ENCODE peak calls at places on chromosomes 7 and 10, in six cellular contexts. J is AG10803, B is dorsolateral prefrontal cortex, R is GM13977, H is LNCaP clone FGC, V is gastrocnemius medialis. U is an unnamed sample.

GRCh38 chr7:103593691-103594090 is 147.7 kb upstream of the SLC26A5 start:
- DNase-seq in H (peak), B (no peak), V (no peak), J (no peak), R (no peak), U (no peak)

GRCh38 chr7:32154797-32155196 is 84.6 kb upstream of the PDE1C start:
- DNase-seq in R (no peak), V (no peak), H (no peak), B (peak), J (peak), U (no peak)

GRCh38 chr10:131203456-131204357 is 107.8 kb downstream of the TCERG1L start:
- DNase-seq in R (no peak), B (no peak), V (no peak), H (no peak), J (no peak), U (no peak)

GRCh38 chr7:67724435-67724834 is 727.8 kb downstream of the TYW1 start:
- DNase-seq in H (no peak), J (no peak), B (no peak), V (no peak), R (no peak), U (no peak)

GRCh38 chr10:25934673-25935139 is 677 bp downstream of the MYO3A start:
- DNase-seq in B (no peak), V (no peak), J (no peak), R (peak), H (no peak), U (no peak)

GRCh38 chr7:127382301-127383085 is 10.0 kb downstream of the ZNF800 start:
- DNase-seq in J (no peak), H (no peak), V (no peak), B (no peak), R (no peak), U (no peak)

GRCh38 chr10:97180367-97180763 is 5.4 kb downstream of the SLIT1 start:
- DNase-seq in R (no peak), H (no peak), J (no peak), V (no peak), B (no peak), U (no peak)

GRCh38 chr10:51789903-51790302 is 90.5 kb upstream of the CSTF2T start:
- DNase-seq in R (no peak), J (peak), V (no peak), H (no peak), B (no peak), U (no peak)

GRCh38 chr10:785539-786214 is 96.2 kb upstream of the DIP2C start:
- DNase-seq in V (no peak), B (no peak), R (peak), H (no peak), J (no peak), U (no peak)
- TF ChIP-seq CTCF in V (no peak), B (no peak), R (no peak), H (no peak), J (no peak), U (no peak)

DNA sequence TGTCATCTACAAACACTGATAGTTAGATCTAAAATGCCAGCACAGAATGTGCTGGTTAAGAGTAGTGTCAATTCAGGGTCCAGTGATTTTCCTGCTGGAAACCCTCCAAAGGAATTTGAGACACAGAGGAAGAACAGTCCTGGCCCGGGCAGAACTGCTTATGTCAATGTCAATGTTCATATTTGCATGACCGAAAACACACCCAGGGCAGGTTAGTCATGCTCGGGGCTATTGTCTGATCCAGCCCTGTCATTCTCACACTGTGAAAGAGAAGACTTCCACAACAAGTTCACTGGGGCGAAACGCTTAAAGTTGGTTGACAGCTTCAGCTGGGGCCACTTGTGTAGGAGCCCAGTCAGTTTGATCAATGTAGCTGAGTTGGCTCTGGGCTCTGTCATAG is 139.3 kb downstream of the C1GALT1 start:
- DNase-seq in H (peak), J (no peak), V (no peak), R (peak), B (no peak), U (no peak)
- TF ChIP-seq CTCF in H (no peak), J (no peak), V (no peak), R (no peak), B (no peak), U (no peak)

GRCh38 chr10:75406158-75407065 is 4.8 kb upstream of the ZNF503 start:
- DNase-seq in V (no peak), H (no peak), R (no peak), B (no peak), J (no peak), U (no peak)

GRCh38 chr10:75405201-75406143 is 3.9 kb upstream of the ZNF503 start:
- DNase-seq in H (no peak), V (no peak), R (no peak), B (no peak), J (no peak), U (no peak)

GRCh38 chr10:75408512-75408881 is 6.9 kb upstream of the ZNF503 start:
- DNase-seq in B (no peak), R (peak), V (no peak), J (no peak), H (no peak), U (no peak)

GRCh38 chr10:75407716-75408511 is 6.3 kb upstream of the ZNF503 start:
- DNase-seq in H (no peak), R (peak), J (peak), B (no peak), V (no peak), U (no peak)

GRCh38 chr10:75407296-75407715 is 5.7 kb upstream of the ZNF503 start:
- DNase-seq in H (no peak), R (peak), V (no peak), J (no peak), B (no peak), U (no peak)
- TF ChIP-seq CTCF in H (no peak), R (no peak), V (no peak), J (no peak), B (no peak), U (no peak)

DNA sequence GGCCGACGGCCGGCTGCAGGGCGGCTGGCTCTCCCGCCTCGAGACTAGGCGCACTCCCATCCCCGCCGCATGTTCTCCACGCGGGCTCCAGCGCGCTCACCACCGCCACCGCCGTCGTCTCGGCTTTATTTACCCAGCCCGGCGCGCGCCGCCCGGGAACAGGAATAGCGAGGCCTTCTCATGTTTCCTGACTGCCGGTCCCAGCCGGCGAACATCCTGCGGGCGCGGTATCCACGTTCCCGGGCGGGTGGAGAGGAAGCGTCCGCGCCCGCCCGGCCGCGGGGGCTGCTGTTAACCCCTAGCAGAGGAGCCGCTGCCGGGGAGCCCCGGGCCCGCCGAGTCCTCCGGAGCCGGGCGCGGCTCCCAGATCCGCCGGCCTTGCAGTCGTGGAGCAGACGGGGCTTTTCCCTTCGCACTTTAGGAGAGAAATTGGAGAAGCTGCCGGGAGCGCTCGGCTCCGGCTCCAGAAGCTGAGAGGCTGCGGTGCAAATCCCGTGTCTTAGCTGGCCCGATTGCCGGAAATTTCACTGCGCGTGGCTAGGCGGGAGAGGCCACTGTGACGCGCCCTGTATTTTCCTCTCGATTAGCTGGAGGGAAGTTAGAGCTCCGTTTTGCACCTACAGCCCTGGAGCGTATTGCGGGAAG is at the start of gene MKX:
- DNase-seq in B (peak), J (peak), V (no peak), H (no peak), R (no peak), U (no peak)
- TF ChIP-seq CTCF in B (no peak), J (no peak), V (peak), H (no peak), R (no peak), U (peak)

DNA sequence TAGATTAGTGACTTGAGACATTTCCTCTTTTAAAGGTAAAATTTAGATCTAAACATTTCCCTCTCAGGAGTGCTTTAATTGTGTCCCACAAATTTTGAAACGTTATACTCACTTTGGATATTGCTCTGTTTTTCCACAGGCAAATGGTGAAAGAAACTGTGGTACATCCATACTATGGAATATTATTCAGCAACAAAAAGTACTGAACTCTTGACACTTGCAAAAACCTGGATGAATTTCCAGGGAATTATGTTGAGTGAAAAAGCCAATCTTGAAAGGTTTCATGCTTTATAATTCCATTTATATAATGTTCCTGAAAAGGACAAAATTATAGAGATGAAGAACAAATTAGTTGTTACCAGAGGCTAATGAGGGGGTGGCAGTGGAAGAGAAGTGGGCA is 153.3 kb upstream of the SVIL start:
- DNase-seq in R (no peak), B (no peak), H (no peak), J (no peak), V (no peak), U (no peak)
- TF ChIP-seq CTCF in R (no peak), B (no peak), H (no peak), J (no peak), V (no peak), U (no peak)

GRCh38 chr7:64308019-64308275 is 5.8 kb upstream of the ZNF736 start:
- DNase-seq in V (no peak), B (no peak), H (no peak), J (no peak), R (no peak), U (peak)

GRCh38 chr7:64312826-64313225 is 935 bp upstream of the ZNF736 start:
- DNase-seq in H (no peak), J (no peak), B (no peak), V (no peak), R (no peak), U (no peak)

GRCh38 chr7:64310426-64310825 is 3.3 kb upstream of the ZNF736 start:
- DNase-seq in V (no peak), H (no peak), J (no peak), R (no peak), B (no peak), U (no peak)

DNA sequence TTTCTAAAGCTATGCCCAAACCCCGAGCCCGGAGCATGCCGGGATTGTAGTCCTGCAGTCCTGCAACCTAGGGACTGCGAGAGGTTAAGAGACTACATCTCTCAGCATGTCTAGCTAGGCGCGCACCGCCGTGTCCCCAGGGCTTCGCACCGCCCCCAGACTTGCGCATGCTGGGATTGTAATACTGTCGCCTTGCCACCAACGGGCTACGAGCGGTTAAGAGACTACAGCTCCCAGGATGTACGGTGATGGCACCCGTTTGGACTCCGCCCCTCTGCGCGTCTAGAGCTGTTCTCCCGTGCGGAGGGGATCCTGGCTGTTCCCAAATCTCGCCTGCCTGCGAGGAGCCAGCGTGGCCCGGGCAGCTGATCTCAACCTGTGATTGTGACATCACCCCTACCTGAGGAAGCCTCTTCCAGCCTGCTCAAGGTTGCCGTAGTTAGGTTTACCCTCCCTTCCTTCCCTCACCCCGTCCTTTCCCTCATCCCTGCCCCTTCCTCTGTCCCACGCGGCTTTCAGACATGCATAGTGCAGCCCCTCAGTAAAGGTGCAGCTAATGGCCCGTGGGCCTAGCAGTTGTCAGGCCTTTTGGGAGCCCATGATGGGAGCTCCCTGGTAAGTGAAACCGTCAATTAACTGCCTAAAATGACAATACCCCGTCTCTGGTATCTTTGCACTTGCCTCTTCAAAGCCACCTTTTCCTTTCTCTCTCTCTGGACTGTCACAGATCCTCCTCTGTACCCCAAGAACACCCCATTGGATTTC is 6.3 kb upstream of the ZNF736 start:
- DNase-seq in J (peak), R (peak), V (peak), H (peak), B (peak), U (peak)
- TF ChIP-seq CTCF in J (peak), R (no peak), V (no peak), H (no peak), B (peak), U (no peak)